ENCODE peak calls at places on chromosomes 1 and 21, in nine cellular contexts. One of them, this sample, is unnamed.

GRCh38 chr1:180636138-180636537 is 4.3 kb downstream of the XPR1 start:
- DNase-seq in tibial nerve: no peak
- DNase-seq in fibroblast of lung: peak; percentile 46
- DNase-seq in fibroblast of pulmonary artery: peak; percentile 58
- DNase-seq in suprapubic skin: no peak
- DNase-seq in brain microvascular endothelial cell: no peak
- DNase-seq in upper lobe of right lung: no peak
- DNase-seq in uterus: no peak
- DNase-seq in fibroblast of villous mesenchyme: peak; percentile 79
- DNase-seq in this sample: no peak

GRCh38 chr1:175498002-175498401 is 245.4 kb downstream of the TNR start:
- DNase-seq in fibroblast of lung: peak; percentile 27
- DNase-seq in suprapubic skin: no peak
- DNase-seq in upper lobe of right lung: no peak
- DNase-seq in brain microvascular endothelial cell: no peak
- DNase-seq in fibroblast of pulmonary artery: peak; percentile 62
- DNase-seq in uterus: no peak
- DNase-seq in fibroblast of villous mesenchyme: peak; percentile 70
- DNase-seq in tibial nerve: no peak
- DNase-seq in this sample: no peak

GRCh38 chr1:226723640-226724532 is 15.2 kb downstream of the ITPKB start:
- DNase-seq in fibroblast of pulmonary artery: peak; percentile 79
- DNase-seq in tibial nerve: peak; percentile 68
- DNase-seq in brain microvascular endothelial cell: peak; percentile 75
- DNase-seq in fibroblast of villous mesenchyme: peak; percentile 68
- DNase-seq in fibroblast of lung: peak; percentile 68
- DNase-seq in uterus: peak; percentile 80
- DNase-seq in suprapubic skin: no peak
- DNase-seq in upper lobe of right lung: no peak
- DNase-seq in this sample: no peak

GRCh38 chr1:159941867-159942560 is 3.4 kb downstream of the IGSF9 start:
- DNase-seq in brain microvascular endothelial cell: no peak
- DNase-seq in uterus: no peak
- DNase-seq in fibroblast of pulmonary artery: no peak
- DNase-seq in upper lobe of right lung: peak; percentile 29
- DNase-seq in fibroblast of villous mesenchyme: no peak
- DNase-seq in fibroblast of lung: no peak
- DNase-seq in tibial nerve: no peak
- DNase-seq in suprapubic skin: no peak
- DNase-seq in this sample: peak; percentile 95

GRCh38 chr1:11888206-11888876 is 29.6 kb upstream of the NPPB start:
- DNase-seq in upper lobe of right lung: no peak
- DNase-seq in suprapubic skin: no peak
- DNase-seq in uterus: no peak
- DNase-seq in fibroblast of lung: no peak
- DNase-seq in tibial nerve: no peak
- DNase-seq in brain microvascular endothelial cell: no peak
- DNase-seq in fibroblast of pulmonary artery: no peak
- DNase-seq in fibroblast of villous mesenchyme: no peak
- DNase-seq in this sample: no peak

GRCh38 chr1:207336559-207337467 is 15.3 kb downstream of the CD55 start:
- DNase-seq in tibial nerve: no peak
- DNase-seq in suprapubic skin: no peak
- DNase-seq in fibroblast of lung: peak; percentile 39
- DNase-seq in uterus: no peak
- DNase-seq in upper lobe of right lung: no peak
- DNase-seq in brain microvascular endothelial cell: peak; percentile 45
- DNase-seq in fibroblast of villous mesenchyme: no peak
- DNase-seq in fibroblast of pulmonary artery: no peak
- DNase-seq in this sample: no peak

GRCh38 chr1:238628130-238628529 is 737.4 kb upstream of the ZP4 start:
- DNase-seq in fibroblast of lung: no peak
- DNase-seq in uterus: no peak
- DNase-seq in suprapubic skin: no peak
- DNase-seq in fibroblast of pulmonary artery: peak; percentile 40
- DNase-seq in brain microvascular endothelial cell: no peak
- DNase-seq in fibroblast of villous mesenchyme: no peak
- DNase-seq in tibial nerve: no peak
- DNase-seq in upper lobe of right lung: no peak
- DNase-seq in this sample: no peak

GRCh38 chr1:86487805-86488141 is 19.0 kb downstream of the CLCA1 start:
- DNase-seq in fibroblast of pulmonary artery: no peak
- DNase-seq in fibroblast of lung: no peak
- DNase-seq in fibroblast of villous mesenchyme: no peak
- DNase-seq in tibial nerve: no peak
- DNase-seq in brain microvascular endothelial cell: no peak
- DNase-seq in uterus: no peak
- DNase-seq in suprapubic skin: no peak
- DNase-seq in upper lobe of right lung: no peak
- DNase-seq in this sample: no peak

GRCh38 chr21:15283138-15283537 is 218.3 kb upstream of the NRIP1 start:
- DNase-seq in fibroblast of villous mesenchyme: no peak
- DNase-seq in tibial nerve: no peak
- DNase-seq in uterus: no peak
- DNase-seq in fibroblast of lung: no peak
- DNase-seq in fibroblast of pulmonary artery: no peak
- DNase-seq in brain microvascular endothelial cell: no peak
- DNase-seq in upper lobe of right lung: no peak
- DNase-seq in suprapubic skin: no peak
- DNase-seq in this sample: no peak

GRCh38 chr1:110056776-110057175 is 13.7 kb downstream of the ALX3 start:
- DNase-seq in upper lobe of right lung: no peak
- DNase-seq in suprapubic skin: no peak
- DNase-seq in brain microvascular endothelial cell: peak; percentile 45
- DNase-seq in fibroblast of pulmonary artery: peak; percentile 30
- DNase-seq in fibroblast of villous mesenchyme: peak; percentile 16
- DNase-seq in tibial nerve: no peak
- DNase-seq in uterus: no peak
- DNase-seq in fibroblast of lung: peak; percentile 37
- DNase-seq in this sample: no peak

GRCh38 chr21:40842197-40842552 is 4.8 kb downstream of the DSCAM start:
- DNase-seq in upper lobe of right lung: no peak
- DNase-seq in tibial nerve: no peak
- DNase-seq in fibroblast of pulmonary artery: no peak
- DNase-seq in brain microvascular endothelial cell: no peak
- DNase-seq in uterus: no peak
- DNase-seq in fibroblast of villous mesenchyme: no peak
- DNase-seq in fibroblast of lung: no peak
- DNase-seq in suprapubic skin: no peak
- DNase-seq in this sample: no peak

GRCh38 chr1:112431038-112431437 is 35.0 kb downstream of the CTTNBP2NL start:
- DNase-seq in fibroblast of lung: no peak
- DNase-seq in suprapubic skin: no peak
- DNase-seq in fibroblast of villous mesenchyme: no peak
- DNase-seq in upper lobe of right lung: no peak
- DNase-seq in uterus: no peak
- DNase-seq in tibial nerve: no peak
- DNase-seq in fibroblast of pulmonary artery: no peak
- DNase-seq in brain microvascular endothelial cell: no peak
- DNase-seq in this sample: no peak

GRCh38 chr1:213136190-213136917 is 85.3 kb downstream of the RPS6KC1 start:
- DNase-seq in upper lobe of right lung: no peak
- DNase-seq in uterus: no peak
- DNase-seq in tibial nerve: no peak
- DNase-seq in fibroblast of villous mesenchyme: no peak
- DNase-seq in suprapubic skin: no peak
- DNase-seq in fibroblast of lung: no peak
- DNase-seq in brain microvascular endothelial cell: no peak
- DNase-seq in fibroblast of pulmonary artery: no peak
- DNase-seq in this sample: no peak

GRCh38 chr1:8846263-8846662 is 28.8 kb upstream of the RERE start:
- DNase-seq in uterus: no peak
- DNase-seq in upper lobe of right lung: no peak
- DNase-seq in suprapubic skin: no peak
- DNase-seq in fibroblast of villous mesenchyme: no peak
- DNase-seq in fibroblast of pulmonary artery: no peak
- DNase-seq in tibial nerve: no peak
- DNase-seq in fibroblast of lung: no peak
- DNase-seq in brain microvascular endothelial cell: no peak
- DNase-seq in this sample: no peak

GRCh38 chr1:9413143-9413876 is 120.6 kb downstream of the SPSB1 start:
- DNase-seq in fibroblast of lung: peak; percentile 95
- DNase-seq in tibial nerve: no peak
- DNase-seq in fibroblast of villous mesenchyme: peak; percentile 97
- DNase-seq in suprapubic skin: no peak
- DNase-seq in upper lobe of right lung: peak; percentile 69
- DNase-seq in uterus: peak; percentile 84
- DNase-seq in brain microvascular endothelial cell: peak; percentile 82
- DNase-seq in fibroblast of pulmonary artery: peak; percentile 83
- DNase-seq in this sample: no peak

GRCh38 chr1:223207293-223208066 is 64.4 kb upstream of the TLR5 start:
- DNase-seq in fibroblast of villous mesenchyme: peak; percentile 12
- DNase-seq in uterus: no peak
- DNase-seq in brain microvascular endothelial cell: no peak
- DNase-seq in fibroblast of pulmonary artery: no peak
- DNase-seq in upper lobe of right lung: no peak
- DNase-seq in tibial nerve: no peak
- DNase-seq in suprapubic skin: no peak
- DNase-seq in fibroblast of lung: no peak
- DNase-seq in this sample: no peak

GRCh38 chr1:211345719-211346118 is 19.1 kb downstream of the TRAF5 start:
- DNase-seq in brain microvascular endothelial cell: no peak
- DNase-seq in fibroblast of lung: peak; percentile 26
- DNase-seq in fibroblast of villous mesenchyme: no peak
- DNase-seq in upper lobe of right lung: no peak
- DNase-seq in uterus: no peak
- DNase-seq in tibial nerve: no peak
- DNase-seq in suprapubic skin: no peak
- DNase-seq in fibroblast of pulmonary artery: no peak
- DNase-seq in this sample: no peak

GRCh38 chr1:209583408-209583807 is at the start of gene CAMK1G:
- DNase-seq in suprapubic skin: no peak
- DNase-seq in brain microvascular endothelial cell: peak; percentile 53
- DNase-seq in upper lobe of right lung: no peak
- DNase-seq in uterus: no peak
- DNase-seq in fibroblast of lung: peak; percentile 88
- DNase-seq in tibial nerve: no peak
- DNase-seq in fibroblast of villous mesenchyme: peak; percentile 81
- DNase-seq in fibroblast of pulmonary artery: peak; percentile 62
- DNase-seq in this sample: no peak

GRCh38 chr1:202901555-202901954 is 12.6 kb upstream of the RABIF start:
- DNase-seq in tibial nerve: no peak
- DNase-seq in fibroblast of lung: no peak
- DNase-seq in fibroblast of pulmonary artery: no peak
- DNase-seq in brain microvascular endothelial cell: no peak
- DNase-seq in fibroblast of villous mesenchyme: no peak
- DNase-seq in uterus: no peak
- DNase-seq in upper lobe of right lung: no peak
- DNase-seq in suprapubic skin: no peak
- DNase-seq in this sample: no peak

GRCh38 chr1:163412216-163412615 is 90.5 kb downstream of the NUF2 start:
- DNase-seq in fibroblast of lung: no peak
- DNase-seq in uterus: no peak
- DNase-seq in tibial nerve: no peak
- DNase-seq in upper lobe of right lung: no peak
- DNase-seq in fibroblast of pulmonary artery: no peak
- DNase-seq in fibroblast of villous mesenchyme: no peak
- DNase-seq in brain microvascular endothelial cell: no peak
- DNase-seq in suprapubic skin: no peak
- DNase-seq in this sample: no peak
- TF ChIP-seq CTCF in fibroblast of lung: no peak
- TF ChIP-seq CTCF in uterus: no peak
- TF ChIP-seq CTCF in tibial nerve: no peak
- TF ChIP-seq CTCF in upper lobe of right lung: no peak
- TF ChIP-seq CTCF in fibroblast of pulmonary artery: no peak
- TF ChIP-seq CTCF in fibroblast of villous mesenchyme: no peak
- TF ChIP-seq CTCF in brain microvascular endothelial cell: no peak
- TF ChIP-seq CTCF in suprapubic skin: no peak
- TF ChIP-seq CTCF in this sample: peak; percentile 13

GRCh38 chr1:28259252-28259934 is at the start of gene SESN2:
- DNase-seq in fibroblast of lung: peak; percentile 99
- DNase-seq in uterus: peak; percentile 99
- DNase-seq in suprapubic skin: peak; percentile 100
- DNase-seq in brain microvascular endothelial cell: peak; percentile 99
- DNase-seq in fibroblast of pulmonary artery: peak; percentile 98
- DNase-seq in tibial nerve: peak; percentile 99
- DNase-seq in fibroblast of villous mesenchyme: peak; percentile 99
- DNase-seq in upper lobe of right lung: peak; percentile 100
- DNase-seq in this sample: peak; percentile 74
- TF ChIP-seq CTCF in fibroblast of lung: no peak
- TF ChIP-seq CTCF in uterus: peak; percentile 7
- TF ChIP-seq CTCF in suprapubic skin: no peak
- TF ChIP-seq CTCF in brain microvascular endothelial cell: no peak
- TF ChIP-seq CTCF in fibroblast of pulmonary artery: no peak
- TF ChIP-seq CTCF in tibial nerve: no peak
- TF ChIP-seq CTCF in fibroblast of villous mesenchyme: no peak
- TF ChIP-seq CTCF in upper lobe of right lung: no peak
- TF ChIP-seq CTCF in this sample: no peak

GRCh38 chr1:188782220-188782841 is 1695.3 kb downstream of the BRINP3 start:
- DNase-seq in fibroblast of lung: peak; percentile 56
- DNase-seq in tibial nerve: no peak
- DNase-seq in uterus: no peak
- DNase-seq in suprapubic skin: no peak
- DNase-seq in upper lobe of right lung: no peak
- DNase-seq in brain microvascular endothelial cell: peak; percentile 1
- DNase-seq in fibroblast of pulmonary artery: peak; percentile 45
- DNase-seq in fibroblast of villous mesenchyme: peak; percentile 1
- DNase-seq in this sample: no peak
- TF ChIP-seq CTCF in fibroblast of lung: no peak
- TF ChIP-seq CTCF in tibial nerve: no peak
- TF ChIP-seq CTCF in uterus: no peak
- TF ChIP-seq CTCF in suprapubic skin: no peak
- TF ChIP-seq CTCF in upper lobe of right lung: peak; percentile 45
- TF ChIP-seq CTCF in brain microvascular endothelial cell: peak; percentile 80
- TF ChIP-seq CTCF in fibroblast of pulmonary artery: peak; percentile 58
- TF ChIP-seq CTCF in fibroblast of villous mesenchyme: peak; percentile 46
- TF ChIP-seq CTCF in this sample: peak; percentile 79

GRCh38 chr21:45548711-45549491 is 6.7 kb upstream of the SLC19A1 start:
- DNase-seq in suprapubic skin: peak; percentile 61
- DNase-seq in tibial nerve: no peak
- DNase-seq in fibroblast of villous mesenchyme: no peak
- DNase-seq in uterus: no peak
- DNase-seq in fibroblast of lung: no peak
- DNase-seq in upper lobe of right lung: no peak
- DNase-seq in brain microvascular endothelial cell: no peak
- DNase-seq in fibroblast of pulmonary artery: no peak
- DNase-seq in this sample: no peak

GRCh38 chr21:45551816-45552695 is 9.8 kb upstream of the SLC19A1 start:
- DNase-seq in fibroblast of lung: no peak
- DNase-seq in fibroblast of pulmonary artery: no peak
- DNase-seq in suprapubic skin: peak; percentile 75
- DNase-seq in tibial nerve: no peak
- DNase-seq in brain microvascular endothelial cell: no peak
- DNase-seq in fibroblast of villous mesenchyme: no peak
- DNase-seq in uterus: no peak
- DNase-seq in upper lobe of right lung: peak; percentile 63
- DNase-seq in this sample: no peak

GRCh38 chr21:45551316-45551715 is 9.1 kb upstream of the SLC19A1 start:
- DNase-seq in suprapubic skin: peak; percentile 64
- DNase-seq in fibroblast of lung: peak; percentile 82
- DNase-seq in brain microvascular endothelial cell: peak; percentile 65
- DNase-seq in uterus: no peak
- DNase-seq in upper lobe of right lung: peak; percentile 46
- DNase-seq in fibroblast of pulmonary artery: peak; percentile 81
- DNase-seq in tibial nerve: no peak
- DNase-seq in fibroblast of villous mesenchyme: peak; percentile 74
- DNase-seq in this sample: no peak

GRCh38 chr21:45550552-45551210 is 8.4 kb upstream of the SLC19A1 start:
- DNase-seq in brain microvascular endothelial cell: no peak
- DNase-seq in tibial nerve: no peak
- DNase-seq in fibroblast of villous mesenchyme: no peak
- DNase-seq in suprapubic skin: peak; percentile 70
- DNase-seq in upper lobe of right lung: peak; percentile 67
- DNase-seq in fibroblast of lung: peak; percentile 31
- DNase-seq in fibroblast of pulmonary artery: no peak
- DNase-seq in uterus: no peak
- DNase-seq in this sample: no peak

GRCh38 chr21:45549670-45550463 is 7.6 kb upstream of the SLC19A1 start:
- DNase-seq in fibroblast of lung: no peak
- DNase-seq in fibroblast of villous mesenchyme: no peak
- DNase-seq in upper lobe of right lung: peak; percentile 65
- DNase-seq in fibroblast of pulmonary artery: no peak
- DNase-seq in uterus: no peak
- DNase-seq in tibial nerve: no peak
- DNase-seq in brain microvascular endothelial cell: no peak
- DNase-seq in suprapubic skin: peak; percentile 65
- DNase-seq in this sample: no peak
- TF ChIP-seq CTCF in fibroblast of lung: no peak
- TF ChIP-seq CTCF in fibroblast of villous mesenchyme: no peak
- TF ChIP-seq CTCF in upper lobe of right lung: no peak
- TF ChIP-seq CTCF in fibroblast of pulmonary artery: no peak
- TF ChIP-seq CTCF in uterus: no peak
- TF ChIP-seq CTCF in tibial nerve: no peak
- TF ChIP-seq CTCF in brain microvascular endothelial cell: no peak
- TF ChIP-seq CTCF in suprapubic skin: no peak
- TF ChIP-seq CTCF in this sample: no peak

This sample was measured in D721Med.